ENCODE peak calls at places on chromosomes 3 and 15, in seven cellular contexts. O is A172; M is stimulated activated CD4-positive, alpha-beta T cell treated with anti-CD3 and anti-CD28 coated beads, Interleukin-2, amount 100 ng/mL, for 48 hours; K is activated CD4-positive, CD25-positive, alpha-beta regulatory T cell; N is GM19239; B is epithelial cell of prostate; A is HEK293T. P is an unnamed sample.

GRCh38 chr3:128372281-128372680 is 94.4 kb downstream of the DNAJB8 start:
- DNase-seq in A (no peak), B (no peak), K (no peak), O (no peak), M (no peak), N (no peak), P (no peak)

GRCh38 chr3:110413807-110414748 is 657.5 kb upstream of the NECTIN3 start:
- DNase-seq in N (no peak), B (no peak), K (no peak), A (no peak), M (no peak), O (peak), P (no peak)

GRCh38 chr3:151483961-151484360 is 23.1 kb upstream of the IGSF10 start:
- DNase-seq in N (no peak), A (no peak), O (no peak), K (no peak), M (no peak), B (no peak), P (no peak)

GRCh38 chr3:58999779-59000170 is 50.0 kb downstream of the CFAP20DC start:
- DNase-seq in N (no peak), B (peak), M (no peak), O (no peak), A (no peak), K (no peak), P (no peak)

GRCh38 chr15:51093865-51094605 is 671 bp downstream of the TNFAIP8L3 start:
- DNase-seq in N (peak), O (no peak), B (no peak), M (no peak), K (no peak), A (peak), P (peak)

GRCh38 chr15:95610945-95611344 is 719.6 kb upstream of the NR2F2 start:
- DNase-seq in O (no peak), M (no peak), A (no peak), N (no peak), B (no peak), K (no peak), P (no peak)

GRCh38 chr15:100889359-100890058 is 9.9 kb downstream of the ALDH1A3 start:
- DNase-seq in K (no peak), A (no peak), B (peak), N (no peak), O (no peak), M (no peak), P (no peak)

GRCh38 chr15:86863226-86863915 is 783.7 kb downstream of the AGBL1 start:
- DNase-seq in K (no peak), N (no peak), M (no peak), A (no peak), B (peak), O (no peak), P (no peak)

GRCh38 chr15:91238664-91239428 is 138.8 kb downstream of the SV2B start:
- DNase-seq in O (no peak), A (no peak), B (no peak), K (no peak), N (no peak), M (no peak), P (no peak)

GRCh38 chr3:127997961-127998360 is 54.3 kb upstream of the SEC61A1 start:
- DNase-seq in B (peak), A (no peak), K (no peak), O (no peak), N (no peak), M (no peak), P (no peak)

GRCh38 chr15:90039996-90040395 is 38.9 kb downstream of the ZNF710 start:
- DNase-seq in A (no peak), N (no peak), B (no peak), K (no peak), O (no peak), M (no peak), P (no peak)

GRCh38 chr3:56303508-56303907 is 164.8 kb downstream of the ERC2 start:
- DNase-seq in K (no peak), O (peak), N (peak), M (no peak), B (no peak), A (peak), P (peak)

GRCh38 chr15:85531083-85531482 is 150.7 kb downstream of the AKAP13 start:
- DNase-seq in O (no peak), M (no peak), K (no peak), A (no peak), B (no peak), N (no peak), P (no peak)

GRCh38 chr3:156093966-156094365 is 26.4 kb upstream of the KCNAB1 start:
- DNase-seq in B (no peak), N (no peak), A (no peak), K (no peak), O (no peak), M (no peak), P (no peak)

GRCh38 chr3:99875925-99876781 is 58.5 kb downstream of the CMSS1 start:
- DNase-seq in O (peak), N (peak), K (peak), A (peak), M (peak), B (no peak), P (peak)

GRCh38 chr3:48664929-48665328 is 2.2 kb upstream of the CELSR3 start:
- DNase-seq in O (no peak), M (no peak), N (no peak), B (no peak), A (no peak), K (no peak), P (no peak)

GRCh38 chr3:96813134-96813819 is 1.1 kb upstream of the EPHA6 start:
- DNase-seq in K (no peak), O (no peak), B (peak), M (peak), A (peak), N (peak), P (peak)

GRCh38 chr3:151383956-151384355 is 597 bp downstream of the P2RY12 start:
- DNase-seq in A (no peak), M (no peak), K (no peak), N (no peak), B (no peak), O (no peak), P (no peak)

GRCh38 chr15:52002351-52002750 is 16.7 kb upstream of the MAPK6 start:
- DNase-seq in A (no peak), B (no peak), M (no peak), O (no peak), K (no peak), N (no peak), P (no peak)

P was measured in head of caudate nucleus.